ENCODE peak calls at places on chromosomes 6 and 20, in five cellular contexts. L, B, Z, R and T are unnamed samples.

GRCh38 chr6:113873043-113873667 is 16.0 kb downstream of the MARCKS start:
- DNase-seq in Z (no peak), L (no peak), B (no peak), R (no peak), T (no peak)

GRCh38 chr6:150394053-150394875 is 25.5 kb downstream of the IYD start:
- DNase-seq in L (no peak), Z (no peak), B (no peak), R (no peak), T (no peak)

GRCh38 chr6:143694560-143694959 is 16.8 kb downstream of the PHACTR2 start:
- DNase-seq in R (no peak), Z (no peak), B (peak), L (no peak), T (peak)

GRCh38 chr6:85252552-85252951 is 197.3 kb upstream of the NT5E start:
- DNase-seq in L (no peak), R (no peak), B (no peak), Z (no peak), T (no peak)

GRCh38 chr6:101830501-101831031 is 437.1 kb downstream of the GRIK2 start:
- DNase-seq in L (no peak), R (no peak), B (peak), Z (peak), T (peak)

GRCh38 chr20:58251979-58252591 is 23.6 kb upstream of the ANKRD60 start:
- DNase-seq in Z (peak), L (no peak), B (peak), R (no peak), T (peak)

GRCh38 chr6:72031471-72031870 is 145.1 kb downstream of the RIMS1 start:
- DNase-seq in R (no peak), L (no peak), B (peak), Z (peak), T (peak)

GRCh38 chr6:33019358-33019757 is 10.0 kb upstream of the HLA-DOA start:
- DNase-seq in B (no peak), L (no peak), R (no peak), Z (no peak), T (no peak)

GRCh38 chr20:63876489-63877036 is 11.5 kb downstream of the TPD52L2 start:
- DNase-seq in Z (no peak), B (no peak), L (no peak), R (no peak), T (no peak)

GRCh38 chr6:2781685-2782355 is 16.6 kb downstream of the WRNIP1 start:
- DNase-seq in B (no peak), R (no peak), L (no peak), Z (no peak), T (no peak)

GRCh38 chr6:52416629-52417151 is 3.5 kb upstream of the EFHC1 start:
- DNase-seq in Z (peak), R (peak), L (no peak), B (peak), T (peak)

GRCh38 chr20:47125553-47126373 is 230.7 kb downstream of the ZMYND8 start:
- DNase-seq in L (no peak), R (peak), Z (peak), B (peak), T (peak)

GRCh38 chr6:44730771-44731391 is 343.4 kb downstream of the CDC5L start:
- DNase-seq in L (no peak), R (no peak), B (peak), Z (peak), T (peak)

GRCh38 chr6:119027465-119027864 is 51.0 kb downstream of the FAM184A start:
- DNase-seq in B (no peak), R (no peak), Z (no peak), L (no peak), T (no peak)

GRCh38 chr6:95866732-95867131 is 149.0 kb upstream of the FUT9 start:
- DNase-seq in B (no peak), L (no peak), R (peak), Z (no peak), T (peak)

GRCh38 chr6:17015144-17015543 is 86.7 kb upstream of the STMND1 start:
- DNase-seq in B (peak), L (peak), Z (peak), R (no peak), T (no peak)